ENCODE peak calls at places on chromosome 14, in nine cellular contexts. Y is ovary, T is cardiac muscle cell, N is neural progenitor cell, S is psoas muscle, V is pancreas, I is fibroblast of lung, D is adipocyte, L is NT2/D1. U is an unnamed sample. For H3K9me3, the result is how much of the 10 kb centered on the place peaks cover.

GRCh38 chr14:76832503-76832988 is 6.3 kb downstream of the LRRC74A start:
- DNase-seq in L (no peak), T (no peak), I (no peak), N (no peak), S (no peak), V (no peak), D (no peak), Y (no peak), U (no peak)

GRCh38 chr14:76812093-76812421 is 625 bp downstream of the ANGEL1 start:
- DNase-seq in V (no peak), N (peak), I (no peak), S (no peak), D (no peak), T (no peak), L (no peak), Y (no peak), U (no peak)

GRCh38 chr14:50762001-50762930 is 68.7 kb downstream of the NIN start:
- DNase-seq in I (peak), Y (no peak), T (no peak), D (peak), N (no peak), L (no peak), V (no peak), S (no peak), U (no peak)

GRCh38 chr14:100616854-100617714 is 29.9 kb upstream of the BEGAIN start:
- DNase-seq in Y (peak), D (no peak), T (no peak), L (no peak), S (no peak), V (no peak), N (no peak), I (no peak), U (no peak)

GRCh38 chr14:57533214-57533613 is 39.6 kb upstream of the CCDC198 start:
- DNase-seq in T (no peak), L (peak), N (peak), S (no peak), V (no peak), D (peak), I (peak), Y (no peak), U (no peak)

GRCh38 chr14:69612014-69612758 is 790 bp downstream of the SUSD6 start:
- DNase-seq in T (no peak), L (no peak), I (peak), D (peak), Y (peak), N (peak), V (peak), S (peak), U (no peak)

GRCh38 chr14:77498984-77499527 is 440 bp upstream of the ISM2 start:
- DNase-seq in Y (no peak), D (peak), T (peak), N (peak), S (no peak), L (no peak), I (no peak), V (no peak), U (no peak)

GRCh38 chr14:86464386-86464785 is 934.4 kb downstream of the FLRT2 start:
- DNase-seq in D (no peak), L (no peak), S (no peak), Y (no peak), N (no peak), I (no peak), V (no peak), T (no peak), U (no peak)

GRCh38 chr14:70796551-70796950 is 12.8 kb downstream of the MAP3K9 start:
- DNase-seq in D (no peak), V (no peak), N (no peak), L (no peak), S (no peak), I (no peak), T (no peak), Y (no peak), U (no peak)

GRCh38 chr14:65496178-65496993 is 83.9 kb downstream of the FUT8 start:
- DNase-seq in V (no peak), Y (no peak), D (peak), I (peak), T (no peak), S (no peak), N (no peak), L (no peak), U (no peak)

GRCh38 chr14:103820382-103820781 is 27.0 kb downstream of the PPP1R13B start:
- DNase-seq in I (no peak), S (no peak), V (no peak), L (no peak), T (no peak), D (no peak), Y (no peak), N (no peak), U (no peak)
- H3K9me3 ChIP-seq in I (under half), S (under half), V (under half), L (under half), T (under half), D (under half), Y (under half), N (under half), U (under half)

GRCh38 chr14:81613341-81614045 is 79.8 kb upstream of the SEL1L start:
- DNase-seq in N (no peak), I (no peak), D (no peak), T (no peak), L (no peak), S (no peak), V (no peak), Y (no peak), U (no peak)

GRCh38 chr14:81618695-81619094 is 85.0 kb upstream of the SEL1L start:
- DNase-seq in Y (no peak), S (no peak), L (no peak), D (no peak), T (no peak), N (no peak), I (no peak), V (no peak), U (no peak)
- H3K9me3 ChIP-seq in Y (under half), S (under half), L (under half), D (under half), T (under half), N (under half), I (under half), V (under half), U (under half)

GRCh38 chr14:60981626-60982455 is 796 bp downstream of the SLC38A6 start:
- DNase-seq in D (peak), L (no peak), N (peak), T (peak), V (no peak), S (no peak), Y (no peak), I (peak), U (no peak)
- H3K9me3 ChIP-seq in D (under half), L (under half), N (under half), T (under half), V (under half), S (under half), Y (under half), I (under half), U (under half)

DNA sequence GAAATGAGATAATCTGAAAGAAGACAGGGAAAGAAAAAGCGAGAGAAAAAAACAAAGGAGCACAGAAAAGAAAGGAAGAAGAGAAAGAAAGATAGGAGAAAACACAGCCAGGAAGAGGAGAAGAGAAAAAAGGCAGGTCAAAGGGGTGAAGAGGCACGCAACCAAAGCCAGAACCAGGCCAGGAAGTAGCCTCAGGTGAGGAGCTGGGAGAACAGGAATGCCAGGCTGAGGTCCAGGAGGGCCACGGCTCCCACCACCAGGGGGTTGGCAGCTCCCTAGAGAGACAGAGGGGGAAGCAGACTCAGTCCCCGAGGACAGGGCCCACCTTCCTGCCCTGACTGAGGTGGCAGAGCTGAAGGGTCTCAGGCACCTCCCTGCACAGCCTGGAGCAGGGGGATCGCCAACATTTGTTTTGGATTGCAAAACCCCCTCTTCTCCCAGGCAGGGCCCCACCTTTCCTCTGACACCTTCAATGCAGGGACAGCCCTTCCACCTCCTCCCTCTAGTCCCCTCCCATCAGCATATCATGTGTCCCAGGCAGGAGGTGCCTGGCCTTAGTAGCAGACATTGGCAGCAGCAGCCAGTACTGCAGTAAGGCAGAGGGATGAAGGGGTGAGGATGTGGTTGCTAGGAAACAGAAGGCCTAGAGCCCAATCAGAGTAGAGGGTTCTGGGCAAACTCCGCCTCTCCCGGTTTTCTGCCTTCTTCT is 2.0 kb upstream of the AP1G2 start:
- DNase-seq in D (no peak), L (no peak), N (peak), S (no peak), Y (no peak), T (peak), V (no peak), I (no peak), U (no peak)
- H3K9me3 ChIP-seq in D (under half), L (under half), N (under half), S (under half), Y (under half), T (under half), V (under half), I (under half), U (under half)

GRCh38 chr14:89810101-89810500 is 144.4 kb downstream of the EFCAB11 start:
- DNase-seq in Y (no peak), V (no peak), N (no peak), D (no peak), L (no peak), T (no peak), S (no peak), I (no peak), U (no peak)

GRCh38 chr14:89805501-89805900 is 149.0 kb downstream of the EFCAB11 start:
- DNase-seq in L (no peak), D (no peak), V (no peak), S (no peak), N (no peak), Y (no peak), T (no peak), I (peak), U (no peak)

GRCh38 chr14:89807905-89808304 is 146.6 kb downstream of the EFCAB11 start:
- DNase-seq in Y (no peak), N (no peak), D (no peak), T (no peak), V (no peak), S (no peak), L (no peak), I (no peak), U (no peak)

GRCh38 chr14:89807151-89807550 is 147.4 kb downstream of the EFCAB11 start:
- DNase-seq in S (no peak), L (no peak), T (no peak), I (no peak), D (no peak), Y (no peak), V (no peak), N (no peak), U (no peak)
- H3K9me3 ChIP-seq in S (under half), L (under half), T (under half), I (under half), D (under half), Y (under half), V (under half), N (under half), U (under half)

GRCh38 chr14:106844608-106845285 is 1318.4 kb downstream of the TMEM121 start:
- DNase-seq in Y (peak), T (no peak), N (no peak), V (peak), S (peak), D (no peak), I (no peak), L (no peak), U (peak)

GRCh38 chr14:106843376-106843775 is 1317.0 kb downstream of the TMEM121 start:
- DNase-seq in Y (no peak), T (no peak), L (no peak), I (no peak), D (no peak), V (no peak), N (no peak), S (no peak), U (no peak)

GRCh38 chr14:106841701-106842100 is 1315.3 kb downstream of the TMEM121 start:
- DNase-seq in D (peak), Y (no peak), V (no peak), S (no peak), L (no peak), N (no peak), I (no peak), T (no peak), U (no peak)

GRCh38 chr14:106843951-106844483 is 1317.6 kb downstream of the TMEM121 start:
- DNase-seq in S (no peak), D (no peak), V (peak), I (no peak), T (no peak), Y (peak), N (no peak), L (no peak), U (no peak)

GRCh38 chr14:106842687-106843086 is 1316.3 kb downstream of the TMEM121 start:
- DNase-seq in L (no peak), I (no peak), D (no peak), S (no peak), V (peak), T (no peak), N (no peak), Y (peak), U (no peak)
- H3K9me3 ChIP-seq in L (under half), I (under half), D (under half), S (under half), V (under half), T (under half), N (under half), Y (under half), U (under half)

GRCh38 chr14:98433436-98433835 is 838.6 kb downstream of the BCL11B start:
- DNase-seq in V (no peak), D (no peak), S (no peak), L (no peak), T (no peak), Y (no peak), I (no peak), N (no peak), U (no peak)

GRCh38 chr14:98437113-98437512 is 834.9 kb downstream of the BCL11B start:
- DNase-seq in L (no peak), I (no peak), N (no peak), S (no peak), T (no peak), D (no peak), Y (no peak), V (no peak), U (no peak)
- H3K9me3 ChIP-seq in L (under half), I (under half), N (under half), S (under half), T (under half), D (under half), Y (under half), V (under half), U (under half)